ENCODE peak calls at places on chromosomes 3 and 15, in four cellular contexts. C is A549, J is DND-41, L is stomach. F is an unnamed sample.

GRCh38 chr15:92653366-92653765 is 2.2 kb downstream of the FAM174B start:
- DNase-seq in C (no peak), L (no peak), J (no peak), F (no peak)

GRCh38 chr3:85004147-85004546 is 45.4 kb downstream of the CADM2 start:
- DNase-seq in C (no peak), L (no peak), J (no peak), F (no peak)

GRCh38 chr15:85094685-85095084 is 113.0 kb downstream of the PDE8A start:
- DNase-seq in L (no peak), J (no peak), C (no peak), F (no peak)

GRCh38 chr3:139762307-139762706 is 84.5 kb upstream of the NMNAT3 start:
- DNase-seq in L (no peak), J (no peak), C (no peak), F (no peak)

GRCh38 chr3:127671523-127672428 is 976 bp upstream of the ABTB1 start:
- DNase-seq in C (no peak), J (peak), L (peak), F (no peak)

GRCh38 chr15:95291878-95292472 is 1038.5 kb upstream of the NR2F2 start:
- DNase-seq in C (peak), J (no peak), L (no peak), F (no peak)

GRCh38 chr3:59017617-59017984 is 32.2 kb downstream of the CFAP20DC start:
- DNase-seq in L (no peak), J (no peak), C (no peak), F (no peak)

GRCh38 chr15:67843571-67844387 is 3.9 kb upstream of the RNU6-1 start:
- DNase-seq in L (no peak), J (no peak), C (no peak), F (no peak)

GRCh38 chr3:69051796-69052566 is at the start of gene TMF1:
- DNase-seq in L (peak), C (peak), J (peak), F (peak)

GRCh38 chr3:87260270-87260669 is 16.1 kb downstream of the POU1F1 start:
- DNase-seq in C (peak), J (peak), L (peak), F (no peak)

GRCh38 chr15:39530446-39531342 is 50.2 kb upstream of the THBS1 start:
- DNase-seq in J (no peak), L (no peak), C (no peak), F (peak)

GRCh38 chr3:126026761-126027160 is 57.2 kb downstream of the SLC41A3 start:
- DNase-seq in L (no peak), C (no peak), J (no peak), F (no peak)

GRCh38 chr3:61821823-61822251 is 260.5 kb downstream of the PTPRG start:
- DNase-seq in J (no peak), L (no peak), C (no peak), F (no peak)

GRCh38 chr15:22265056-22265945 is 185.0 kb downstream of the OR4M2 start:
- DNase-seq in L (no peak), J (no peak), C (no peak), F (peak)

GRCh38 chr3:172201990-172202318 is 162.6 kb downstream of the FNDC3B start:
- DNase-seq in L (no peak), C (no peak), J (no peak), F (no peak)

GRCh38 chr15:22903961-22904534 is 65.6 kb downstream of the NIPA2 start:
- DNase-seq in J (no peak), C (no peak), L (peak), F (no peak)

GRCh38 chr15:29268706-29269484 is 727 bp downstream of the NSMCE3 start:
- DNase-seq in J (peak), L (no peak), C (peak), F (peak)

GRCh38 chr15:65632780-65633384 is 11.1 kb downstream of the SLC24A1 start:
- DNase-seq in C (no peak), L (no peak), J (no peak), F (no peak)

GRCh38 chr15:71485094-71485693 is 325.2 kb upstream of the NR2E3 start:
- DNase-seq in C (peak), L (no peak), J (no peak), F (no peak)

GRCh38 chr15:59304807-59305206 is 67.9 kb downstream of the MYO1E start:
- DNase-seq in J (no peak), L (no peak), C (no peak), F (no peak)

GRCh38 chr15:98326804-98327203 is 321.5 kb upstream of the IGF1R start:
- DNase-seq in L (no peak), C (no peak), J (no peak), F (no peak)

GRCh38 chr3:138786788-138787276 is 47.9 kb downstream of the PIK3CB start:
- DNase-seq in J (no peak), L (no peak), C (peak), F (no peak)

GRCh38 chr15:67405208-67406191 is 115.4 kb upstream of the C15orf61 start:
- DNase-seq in C (peak), J (no peak), L (no peak), F (no peak)

GRCh38 chr3:71255498-71255897 is 328.0 kb downstream of the FOXP1 start:
- DNase-seq in L (no peak), C (no peak), J (no peak), F (no peak)
- H3K4me3 ChIP-seq in L (no peak), C (no peak), J (no peak), F (no peak)

GRCh38 chr15:64464271-64465005 is 4.1 kb downstream of the ZNF609 start:
- DNase-seq in L (no peak), C (no peak), J (no peak), F (no peak)
- H3K4me3 ChIP-seq in L (no peak), C (no peak), J (no peak), F (no peak)

GRCh38 chr3:197181751-197182150 is 116.7 kb downstream of the DLG1 start:
- DNase-seq in L (no peak), C (peak), J (no peak), F (no peak)
- H3K4me3 ChIP-seq in L (no peak), C (no peak), J (no peak), F (no peak)

GRCh38 chr3:113536627-113537101 is 4.3 kb downstream of the SIDT1 start:
- DNase-seq in L (no peak), C (peak), J (no peak), F (no peak)
- H3K4me3 ChIP-seq in L (no peak), C (no peak), J (no peak), F (no peak)

GRCh38 chr3:181724432-181724740 is 12.7 kb downstream of the SOX2 start:
- DNase-seq in L (no peak), J (no peak), C (no peak), F (no peak)

GRCh38 chr3:181722156-181722555 is 10.4 kb downstream of the SOX2 start:
- DNase-seq in C (no peak), L (no peak), J (no peak), F (no peak)

GRCh38 chr3:181723064-181723463 is 11.3 kb downstream of the SOX2 start:
- DNase-seq in C (no peak), J (no peak), L (no peak), F (no peak)

GRCh38 chr3:181725033-181725775 is 13.5 kb downstream of the SOX2 start:
- DNase-seq in L (no peak), C (no peak), J (no peak), F (no peak)

DNA sequence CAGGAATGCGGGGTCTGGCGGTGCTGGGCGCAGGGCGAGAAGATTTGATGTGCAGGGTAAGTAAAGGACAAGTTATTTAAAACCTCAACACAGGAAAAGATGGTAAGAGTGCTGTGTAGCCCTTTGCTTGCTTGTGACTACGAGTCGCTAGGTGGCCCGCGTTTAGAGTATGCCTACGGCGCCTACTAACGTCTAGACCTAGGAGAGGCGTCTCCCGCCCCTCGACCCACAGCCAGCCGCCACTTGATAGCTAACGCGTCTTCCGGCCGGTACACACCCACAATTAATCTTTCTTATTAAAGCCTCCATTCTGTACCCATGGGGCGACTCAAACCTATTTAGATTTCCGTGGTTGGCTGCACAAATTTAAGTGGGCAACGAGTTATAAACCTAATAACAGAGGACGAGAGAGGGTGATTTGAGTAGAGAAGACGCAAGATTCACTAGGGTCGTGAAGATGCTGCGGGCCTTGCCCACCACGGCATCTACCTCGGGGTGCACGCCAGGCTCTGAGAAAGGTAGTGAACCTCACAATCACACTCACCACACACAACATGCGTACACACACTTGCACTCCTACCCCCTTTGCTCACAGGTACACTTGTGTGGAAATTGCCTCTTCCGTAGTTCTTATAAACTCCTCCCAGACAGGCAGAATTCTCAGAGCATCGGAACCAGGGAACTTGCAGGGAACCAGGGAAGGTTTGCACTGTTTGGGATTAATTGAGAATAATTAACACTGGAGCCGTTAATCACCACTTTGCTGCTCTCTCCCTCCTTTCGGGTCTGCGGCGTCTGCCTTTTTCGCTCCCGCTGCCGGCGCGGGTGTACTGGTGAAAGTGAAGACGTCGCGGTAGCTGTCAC is 12.1 kb downstream of the SOX2 start:
- DNase-seq in L (no peak), J (no peak), C (no peak), F (no peak)
- H3K4me3 ChIP-seq in L (no peak), J (no peak), C (no peak), F (no peak)

GRCh38 chr3:49501258-49501609 is 31.2 kb downstream of the DAG1 start:
- DNase-seq in J (no peak), C (no peak), L (no peak), F (no peak)
- H3K4me3 ChIP-seq in J (no peak), C (no peak), L (no peak), F (no peak)

DNA sequence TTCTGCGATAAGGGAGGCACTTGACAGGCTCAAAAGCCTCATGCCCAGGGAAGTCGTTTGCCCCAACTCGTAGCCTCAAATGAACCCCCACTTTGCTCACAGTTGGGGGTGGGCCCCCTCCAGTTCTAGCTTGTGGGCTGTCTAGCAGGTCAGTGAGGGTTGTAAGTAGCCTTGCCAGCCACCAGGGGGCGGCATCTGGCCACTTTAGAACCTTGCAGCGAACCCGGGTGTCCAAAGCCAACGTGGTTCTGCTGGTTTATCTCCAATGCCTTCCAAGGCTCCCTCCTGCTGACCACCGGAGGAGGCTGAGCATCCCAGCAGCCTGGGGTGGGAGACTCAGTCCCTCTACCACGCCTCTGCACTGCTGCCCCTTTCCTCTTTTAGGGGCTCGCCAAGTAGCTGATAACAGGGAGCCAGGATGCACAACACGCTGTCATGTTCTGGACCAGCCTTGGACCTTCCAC is 9.2 kb upstream of the RBSN start:
- DNase-seq in C (peak), J (peak), L (peak), F (peak)
- H3K4me3 ChIP-seq in C (no peak), J (peak), L (no peak), F (no peak)

DNA sequence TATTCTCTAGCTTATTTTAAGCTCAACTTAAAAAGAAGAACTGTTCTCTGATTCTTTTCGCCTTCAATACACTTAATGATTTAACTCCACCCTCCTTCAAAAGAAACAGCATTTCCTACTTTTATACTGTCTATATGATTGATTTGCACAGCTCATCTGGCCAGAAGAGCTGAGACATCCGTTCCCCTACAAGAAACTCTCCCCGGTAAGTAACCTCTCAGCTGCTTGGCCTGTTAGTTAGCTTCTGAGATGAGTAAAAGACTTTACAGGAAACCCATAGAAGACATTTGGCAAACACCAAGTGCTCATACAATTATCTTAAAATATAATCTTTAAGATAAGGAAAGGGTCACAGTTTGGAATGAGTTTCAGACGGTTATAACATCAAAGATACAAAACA is at the start of gene CCR5:
- DNase-seq in L (no peak), J (peak), C (no peak), F (no peak)
- H3K4me3 ChIP-seq in L (peak), J (no peak), C (no peak), F (no peak)

F was measured in lower leg skin.